ENCODE peak calls at places on chromosomes 12 and 14, in four cellular contexts. N is pancreas, T is MM.1S, U is neural progenitor cell. R is an unnamed sample.

GRCh38 chr14:68975667-68976066 is 3.4 kb downstream of the ACTN1 start:
- DNase-seq in U (no peak), N (no peak), T (no peak), R (no peak)

GRCh38 chr12:57679697-57680096 is 14.2 kb upstream of the OS9 start:
- DNase-seq in N (no peak), T (no peak), U (no peak), R (no peak)

GRCh38 chr14:103129301-103130016 is 6.2 kb downstream of the TNFAIP2 start:
- DNase-seq in U (no peak), N (peak), T (no peak), R (no peak)

GRCh38 chr14:93375673-93376156 is 28.7 kb downstream of the COX8C start:
- DNase-seq in N (no peak), T (peak), U (no peak), R (peak)

GRCh38 chr12:106896603-106897002 is 59.1 kb upstream of the TMEM263 start:
- DNase-seq in N (no peak), U (no peak), T (no peak), R (no peak)

GRCh38 chr12:124923906-124924734 is 9.7 kb upstream of the UBC start:
- DNase-seq in N (no peak), T (no peak), U (peak), R (no peak)

GRCh38 chr12:123479442-123480180 is 21.7 kb downstream of the SNRNP35 start:
- DNase-seq in N (no peak), U (no peak), T (no peak), R (no peak)

GRCh38 chr14:58821421-58821820 is 183.7 kb downstream of the DACT1 start:
- DNase-seq in N (no peak), U (no peak), T (no peak), R (no peak)

GRCh38 chr14:54781936-54782802 is 120.5 kb downstream of the GCH1 start:
- DNase-seq in U (no peak), N (no peak), T (no peak), R (no peak)

GRCh38 chr12:124867389-124867930 is 3.8 kb upstream of the SCARB1 start:
- DNase-seq in N (no peak), T (no peak), U (no peak), R (no peak)

GRCh38 chr14:87397499-87397898 is 595.5 kb downstream of the GALC start:
- DNase-seq in U (no peak), T (peak), N (no peak), R (no peak)

GRCh38 chr12:795305-795704 is 42.9 kb downstream of the WNK1 start:
- DNase-seq in U (no peak), T (no peak), N (no peak), R (no peak)

GRCh38 chr14:81315344-81315743 is 84.8 kb downstream of the STON2 start:
- DNase-seq in T (no peak), U (peak), N (no peak), R (no peak)

GRCh38 chr12:3989218-3989550 is 116.0 kb upstream of the PARP11 start:
- DNase-seq in N (no peak), U (no peak), T (no peak), R (peak)

GRCh38 chr12:108640802-108641445 is 7.2 kb upstream of the SELPLG start:
- DNase-seq in N (no peak), U (no peak), T (peak), R (no peak)

GRCh38 chr12:57477710-57478681 is 1.7 kb downstream of the ARHGAP9 start:
- DNase-seq in T (no peak), U (no peak), N (no peak), R (peak)

GRCh38 chr14:70770490-70770889 is 38.8 kb downstream of the MAP3K9 start:
- DNase-seq in T (no peak), U (no peak), N (no peak), R (no peak)

GRCh38 chr12:117507547-117507946 is 146.1 kb upstream of the NOS1 start:
- DNase-seq in N (no peak), T (no peak), U (no peak), R (no peak)

GRCh38 chr12:99709619-99710018 is 62.1 kb downstream of the GARIN6 start:
- DNase-seq in N (no peak), U (no peak), T (no peak), R (no peak)

GRCh38 chr12:46857486-46857885 is 31.7 kb upstream of the SLC38A4 start:
- DNase-seq in T (no peak), N (no peak), U (no peak), R (no peak)

GRCh38 chr12:79006306-79006705 is 141.7 kb downstream of the SYT1 start:
- DNase-seq in T (peak), U (no peak), N (no peak), R (no peak)

GRCh38 chr14:34781242-34781641 is 66.8 kb upstream of the CFL2 start:
- DNase-seq in U (no peak), N (no peak), T (no peak), R (no peak)

GRCh38 chr14:36014236-36014635 is 162.3 kb downstream of the PTCSC3 start:
- DNase-seq in U (no peak), T (no peak), N (no peak), R (no peak)

GRCh38 chr12:95195122-95195521 is 22.1 kb downstream of the FGD6 start:
- DNase-seq in U (no peak), N (no peak), T (no peak), R (no peak)

GRCh38 chr12:94748726-94749421 is 98.5 kb upstream of the TMCC3 start:
- DNase-seq in U (no peak), T (no peak), N (no peak), R (no peak)

GRCh38 chr14:64942531-64943111 is at the start of gene GPX2:
- DNase-seq in N (peak), T (no peak), U (no peak), R (no peak)

GRCh38 chr12:33323823-33324222 is 115.8 kb downstream of the SYT10 start:
- DNase-seq in N (no peak), U (no peak), T (no peak), R (no peak)

DNA sequence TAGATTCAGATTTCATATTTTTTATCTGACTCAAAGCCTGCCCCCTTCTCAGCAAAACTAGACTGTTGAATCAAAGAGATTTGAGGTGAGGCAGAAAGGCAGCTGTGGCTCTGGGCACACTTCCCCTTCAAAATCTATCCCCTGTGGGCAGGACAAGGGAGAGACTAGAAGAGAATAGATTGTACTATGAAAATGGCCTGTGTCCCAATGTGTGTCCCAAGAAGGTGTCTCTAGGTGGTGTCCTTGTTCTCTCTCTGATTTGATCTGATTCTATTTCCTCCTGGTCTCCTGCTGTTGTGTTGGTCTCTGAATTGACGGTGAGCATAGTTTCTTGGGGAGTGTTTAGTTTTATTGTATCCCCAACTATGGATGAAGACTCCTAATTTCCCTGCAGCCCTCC is 565.8 kb upstream of the ATP2B1 start:
- DNase-seq in U (no peak), N (no peak), T (no peak), R (no peak)
- TF ChIP-seq CTCF in U (no peak), N (no peak), T (no peak), R (peak)

GRCh38 chr14:75278422-75279152 is at the start of gene FOS:
- DNase-seq in U (peak), N (peak), T (peak), R (peak)
- TF ChIP-seq CTCF in U (no peak), N (no peak), T (no peak), R (no peak)

DNA sequence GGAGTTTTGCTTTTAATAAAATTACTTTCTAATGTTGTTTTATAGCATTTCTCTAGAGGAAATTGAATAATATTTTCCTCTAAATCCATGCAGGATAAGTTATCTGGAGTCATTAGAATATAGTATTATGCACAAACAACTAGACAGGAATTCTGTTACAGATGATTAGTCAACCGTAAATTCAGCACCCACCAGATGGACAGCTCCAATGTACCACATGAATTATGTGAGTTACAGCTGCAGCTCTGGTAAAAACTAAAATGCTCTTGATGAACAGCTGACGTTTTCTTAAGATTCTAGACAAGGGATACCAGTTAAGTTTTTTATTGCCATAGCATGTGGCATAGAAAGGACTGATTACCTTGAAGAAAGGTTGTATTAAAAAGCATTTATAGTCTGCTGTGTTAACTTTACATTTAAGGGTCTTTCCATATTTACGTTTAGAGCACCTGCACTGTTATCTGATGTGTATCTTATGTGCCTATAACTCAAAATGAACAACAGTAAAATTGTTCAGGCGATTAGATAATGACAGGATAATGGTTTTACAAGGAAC is 321.4 kb upstream of the LRFN5 start:
- DNase-seq in U (peak), N (no peak), T (peak), R (no peak)
- TF ChIP-seq CTCF in U (no peak), N (no peak), T (no peak), R (no peak)

DNA sequence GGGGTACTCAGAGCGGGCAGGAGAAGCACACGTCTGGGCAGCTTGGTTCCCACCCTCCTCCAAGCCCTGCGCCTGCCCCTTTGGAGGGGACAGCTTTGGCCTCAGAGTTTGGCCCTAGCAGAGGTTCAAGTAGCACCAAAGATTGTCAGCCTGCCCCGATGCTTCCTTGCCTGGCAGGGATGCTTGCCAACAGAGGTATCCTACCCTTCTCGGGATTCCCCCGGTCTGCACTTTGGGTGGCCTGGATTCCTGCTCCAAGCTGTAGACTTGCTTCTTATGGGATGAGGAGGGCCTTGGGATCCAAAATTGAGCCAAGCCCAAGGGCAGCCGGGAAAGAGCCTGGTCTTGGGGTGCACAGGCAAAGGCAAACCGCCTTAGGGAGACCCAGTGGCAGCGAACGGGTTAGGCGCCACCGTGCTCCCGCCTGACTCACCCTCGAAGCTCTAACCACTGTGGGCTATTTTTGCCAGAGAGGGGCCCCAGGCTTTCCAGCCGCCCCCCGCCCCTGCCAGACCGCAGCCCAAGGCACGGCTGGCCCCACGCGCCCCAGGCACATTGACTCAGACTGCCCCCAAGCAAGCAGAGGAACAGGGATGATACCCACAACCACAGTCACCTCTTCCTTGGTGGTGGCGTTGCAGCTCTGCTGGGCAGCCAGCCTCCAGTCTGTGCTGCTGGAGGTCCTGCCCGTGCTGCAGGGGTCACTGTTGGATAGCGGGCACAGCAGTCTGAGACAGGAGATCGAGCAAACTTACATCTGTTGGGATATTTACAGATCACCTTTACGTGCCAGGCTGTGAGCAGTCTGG is 882 bp upstream of the WNT10B start:
- DNase-seq in T (no peak), U (no peak), N (no peak), R (peak)
- TF ChIP-seq CTCF in T (no peak), U (peak), N (no peak), R (no peak)

DNA sequence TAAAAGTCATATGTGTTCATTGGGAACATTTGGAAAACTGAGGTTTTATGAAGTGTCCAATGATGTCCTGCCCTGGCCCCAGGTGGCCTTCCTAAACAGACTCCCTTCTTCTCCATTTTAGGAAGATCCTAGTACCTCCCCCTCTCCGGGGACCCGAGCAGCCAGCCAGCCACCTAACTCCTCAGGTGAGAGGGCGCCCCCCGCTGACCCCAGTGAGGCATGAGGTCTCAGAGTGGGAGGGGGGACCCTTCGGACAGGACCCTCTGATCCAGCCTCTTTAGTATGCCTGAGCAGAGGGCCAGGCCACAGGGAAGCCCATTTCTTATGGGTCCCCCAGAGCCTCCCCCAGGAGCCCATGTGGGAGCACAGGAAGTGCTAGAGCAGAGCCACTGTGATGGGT is 23.7 kb downstream of the DEGS2 start:
- DNase-seq in T (no peak), U (no peak), N (no peak), R (no peak)
- TF ChIP-seq CTCF in T (no peak), U (peak), N (no peak), R (no peak)

GRCh38 chr14:24353551-24354529 is 14.0 kb upstream of the RIPK3 start:
- DNase-seq in U (no peak), T (no peak), N (no peak), R (no peak)

GRCh38 chr14:24355009-24355408 is 13.0 kb upstream of the NFATC4 start:
- DNase-seq in T (no peak), N (no peak), U (no peak), R (no peak)

GRCh38 chr14:24360281-24360680 is 7.7 kb upstream of the NFATC4 start:
- DNase-seq in N (no peak), U (no peak), T (no peak), R (no peak)

GRCh38 chr14:24351517-24351916 is 11.7 kb upstream of the RIPK3 start:
- DNase-seq in N (no peak), U (no peak), T (no peak), R (no peak)

DNA sequence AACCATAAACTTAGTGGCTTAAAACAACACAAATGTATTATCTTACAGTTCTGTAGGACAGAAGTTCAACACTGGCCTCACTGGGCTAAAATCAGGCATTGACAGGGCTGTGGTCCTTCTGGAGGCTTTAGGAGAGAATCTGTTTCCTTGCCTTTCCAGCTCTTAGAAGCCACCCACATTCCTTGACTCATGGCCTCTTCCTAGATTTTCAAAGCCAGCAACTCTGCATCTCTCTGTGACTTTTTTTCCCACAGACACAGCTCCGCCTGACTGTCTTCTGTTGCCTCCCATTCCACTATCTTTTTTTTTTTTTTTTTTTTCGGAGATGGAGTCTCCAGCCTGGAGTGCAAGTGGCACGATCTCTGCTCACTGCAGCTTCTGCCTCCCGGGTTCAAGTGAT is 11.8 kb upstream of the NFATC4 start:
- DNase-seq in U (no peak), T (no peak), N (no peak), R (no peak)
- TF ChIP-seq CTCF in U (no peak), T (no peak), N (no peak), R (no peak)

DNA sequence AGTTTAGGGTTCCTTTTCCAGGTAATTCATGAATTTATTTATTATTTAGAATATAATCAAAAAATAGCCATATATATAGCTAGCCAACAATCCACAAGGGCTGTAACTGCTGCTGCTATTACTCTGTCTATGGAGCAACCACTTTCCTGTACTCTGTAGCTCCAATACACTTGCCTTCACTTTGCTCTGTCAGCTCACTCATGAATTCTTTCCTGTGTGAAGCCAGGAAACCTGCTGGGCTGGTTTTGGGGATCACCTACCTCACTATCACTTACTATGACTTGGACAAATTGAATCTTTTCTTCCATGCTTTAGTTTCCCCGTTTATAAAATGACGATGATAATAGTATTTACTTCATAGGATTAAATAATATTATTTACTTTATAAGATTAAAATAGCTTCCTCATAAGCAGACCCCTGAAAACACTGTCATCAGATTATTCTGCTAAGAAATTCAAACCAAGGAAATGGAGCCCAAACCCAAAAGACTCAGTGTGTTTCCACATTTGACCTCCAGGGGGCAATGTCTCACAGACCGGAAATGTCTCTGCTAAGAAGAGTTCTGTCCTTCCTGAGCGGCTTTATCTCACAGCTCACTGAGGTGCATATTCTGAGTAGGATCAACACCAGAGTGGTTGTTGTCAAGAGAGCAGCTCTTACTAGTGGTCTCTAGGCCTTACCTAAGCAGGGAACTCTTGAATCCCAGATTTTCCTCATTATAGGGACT is 457.1 kb downstream of the DAD1 start:
- DNase-seq in T (peak), U (peak), N (no peak), R (no peak)
- TF ChIP-seq CTCF in T (peak), U (peak), N (peak), R (peak)

GRCh38 chr14:29710015-29710414 is 217.6 kb downstream of the PRKD1 start:
- DNase-seq in U (peak), T (no peak), N (no peak), R (no peak)
- TF ChIP-seq CTCF in U (peak), T (no peak), N (no peak), R (no peak)

GRCh38 chr12:27865421-27865820 is 85.4 kb upstream of the MANSC4 start:
- DNase-seq in U (no peak), N (no peak), T (no peak), R (no peak)

GRCh38 chr12:27868165-27868564 is 88.1 kb upstream of the MANSC4 start:
- DNase-seq in T (no peak), U (no peak), N (no peak), R (no peak)

GRCh38 chr12:27869567-27869966 is 89.5 kb upstream of the MANSC4 start:
- DNase-seq in T (no peak), U (no peak), N (no peak), R (no peak)

GRCh38 chr12:27864521-27864920 is 84.5 kb upstream of the MANSC4 start:
- DNase-seq in U (no peak), T (no peak), N (no peak), R (no peak)

DNA sequence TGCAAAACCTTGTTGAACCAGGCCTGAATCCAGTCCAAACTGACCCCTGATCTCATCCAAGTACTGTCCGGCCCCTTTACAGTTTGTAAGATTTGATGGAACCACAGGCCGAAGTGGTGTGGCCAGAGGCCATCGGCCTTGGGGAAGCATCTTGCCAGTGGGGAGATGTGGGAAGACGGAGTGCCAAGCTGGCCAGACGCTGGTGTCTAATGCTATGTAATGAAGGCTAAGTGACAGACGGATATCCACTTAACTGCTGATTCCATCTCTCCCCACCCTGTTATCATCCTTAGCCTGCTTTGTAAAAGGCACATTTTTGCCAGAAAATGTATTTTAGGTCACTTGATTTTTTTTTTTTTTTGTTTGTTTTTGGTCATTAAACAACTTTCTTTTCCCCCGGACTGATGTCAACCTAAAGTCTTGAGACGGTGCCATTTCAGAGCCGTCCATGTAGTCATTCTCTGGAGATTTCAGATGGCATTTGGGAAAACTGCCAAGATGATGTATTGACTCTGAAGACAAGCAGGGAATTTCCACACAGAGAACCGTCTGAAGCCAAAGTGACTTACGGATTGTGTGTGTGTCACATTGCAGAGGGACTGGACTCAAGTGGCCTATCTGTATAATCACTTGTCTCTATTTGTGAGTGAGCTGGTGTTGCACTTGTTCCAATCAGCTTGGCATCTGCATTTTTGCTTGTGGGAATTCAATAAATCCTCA is 86.5 kb upstream of the MANSC4 start:
- DNase-seq in U (no peak), T (no peak), N (no peak), R (no peak)
- TF ChIP-seq CTCF in U (no peak), T (no peak), N (no peak), R (no peak)